ENCODE peak calls at places on chromosomes 16 and 17, in four cellular contexts. I, A, E and C are unnamed samples.

GRCh38 chr16:3127745-3128144 is 7.1 kb upstream of the ZNF213 start:
- DNase-seq in I (peak; percentile 46), A (peak; percentile 78), E (no peak), C (no peak)

GRCh38 chr17:65987988-65988387 is 203.9 kb downstream of the CEP112 start:
- DNase-seq in E (peak; percentile 26), I (peak; percentile 39), A (peak; percentile 67), C (no peak)

GRCh38 chr16:68126395-68126794 is 41.2 kb downstream of the NFATC3 start:
- DNase-seq in A (no peak), I (no peak), E (no peak), C (no peak)

GRCh38 chr16:28058839-28059589 is 4.5 kb downstream of the GSG1L start:
- DNase-seq in A (no peak), I (no peak), E (no peak), C (no peak)

GRCh38 chr16:3908951-3909437 is 28.5 kb upstream of the CREBBP start:
- DNase-seq in I (no peak), A (peak; percentile 51), E (no peak), C (no peak)

GRCh38 chr17:52681486-52681885 is 523.0 kb upstream of the CA10 start:
- DNase-seq in I (no peak), E (no peak), A (no peak), C (no peak)

GRCh38 chr16:31474173-31474714 is 2.3 kb downstream of the TGFB1I1 start:
- DNase-seq in A (no peak), E (no peak), I (no peak), C (no peak)

GRCh38 chr17:37672545-37673078 is 29.4 kb upstream of the DDX52 start:
- DNase-seq in I (no peak), E (no peak), A (peak; percentile 45), C (no peak)

GRCh38 chr17:80791758-80792284 is 199.8 kb upstream of the CHMP6 start:
- DNase-seq in E (no peak), A (peak; percentile 46), I (peak; percentile 82), C (peak; percentile 44)

GRCh38 chr16:21100447-21100846 is 50.2 kb downstream of the DNAH3 start:
- DNase-seq in I (peak; percentile 48), A (no peak), E (no peak), C (no peak)

GRCh38 chr17:53499277-53499676 is 323.4 kb upstream of the KIF2B start:
- DNase-seq in I (no peak), A (no peak), E (no peak), C (no peak)

GRCh38 chr17:354651-355556 is 2.3 kb upstream of the RPH3AL start:
- DNase-seq in I (no peak), A (no peak), E (peak; percentile 53), C (peak; percentile 83)

GRCh38 chr17:83079340-83079747 is at the start of gene METRNL:
- DNase-seq in I (peak; percentile 37), A (peak; percentile 94), E (peak; percentile 80), C (peak; percentile 74)

GRCh38 chr16:11291021-11291716 is 10.0 kb upstream of the PRM1 start:
- DNase-seq in A (no peak), E (no peak), I (no peak), C (no peak)

GRCh38 chr17:15351925-15352324 is 10.5 kb upstream of the TEKT3 start:
- DNase-seq in I (peak; percentile 83), A (no peak), E (no peak), C (no peak)

GRCh38 chr17:78888911-78889496 is 14.0 kb downstream of the CEP295NL start:
- DNase-seq in I (no peak), E (no peak), A (no peak), C (no peak)

GRCh38 chr17:79624658-79625478 is 14.0 kb upstream of the RBFOX3 start:
- DNase-seq in E (no peak), A (peak; percentile 35), I (no peak), C (no peak)

GRCh38 chr16:83066011-83066410 is 439.2 kb downstream of the CDH13 start:
- DNase-seq in E (no peak), I (no peak), A (no peak), C (no peak)

GRCh38 chr17:28407130-28407973 is 1.3 kb upstream of the SLC46A1 start:
- DNase-seq in A (peak; percentile 89), E (no peak), I (peak; percentile 97), C (no peak)

GRCh38 chr17:76869209-76869877 is 1.1 kb downstream of the MGAT5B start:
- DNase-seq in A (peak; percentile 84), E (no peak), I (no peak), C (no peak)

GRCh38 chr17:44972953-44973352 is 4.8 kb upstream of the C1QL1 start:
- DNase-seq in E (no peak), I (peak; percentile 65), A (no peak), C (no peak)

GRCh38 chr16:3589991-3590701 is 12.9 kb upstream of the NLRC3 start:
- DNase-seq in A (no peak), E (no peak), I (no peak), C (no peak)

GRCh38 chr16:25097304-25097988 is 14.1 kb upstream of the LCMT1 start:
- DNase-seq in E (no peak), I (no peak), A (no peak), C (no peak)

GRCh38 chr16:53207810-53208752 is 153.3 kb downstream of the CHD9 start:
- DNase-seq in I (peak; percentile 82), E (peak; percentile 29), A (peak; percentile 78), C (peak; percentile 55)

DNA sequence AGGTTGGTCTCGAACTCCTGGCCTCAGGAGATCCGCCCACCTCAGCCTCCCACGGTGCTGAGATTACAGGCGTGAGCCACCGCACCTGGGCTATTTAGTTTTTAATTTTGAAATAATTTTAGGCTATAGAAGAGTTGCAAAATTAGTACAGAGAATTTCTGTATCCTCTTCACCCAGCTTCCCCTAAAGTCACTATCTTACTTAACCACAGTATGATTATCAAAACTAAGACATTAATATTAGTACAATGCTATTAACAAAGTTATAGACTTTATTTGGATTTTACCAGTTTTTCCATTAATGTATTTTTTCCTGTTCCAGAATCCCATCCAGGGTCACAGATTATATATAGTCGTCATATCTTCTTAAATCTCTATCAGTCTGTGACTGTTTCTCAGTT is 62.6 kb downstream of the CLEC19A start:
- DNase-seq in E (no peak), A (no peak), I (no peak), C (no peak)
- H3K4me3 ChIP-seq in E (no peak overlapping the region), A (peak overlapping the region; percentile 38), I (no peak overlapping the region), C (no peak overlapping the region)

GRCh38 chr17:40329981-40330794 is 21.2 kb downstream of the RARA start:
- DNase-seq in I (no peak), A (no peak), E (peak; percentile 72), C (no peak)

GRCh38 chr17:40333781-40334453 is 24.9 kb downstream of the RARA start:
- DNase-seq in A (no peak), I (no peak), E (no peak), C (peak; percentile 77)

GRCh38 chr17:40330850-40331470 is 22.0 kb downstream of the RARA start:
- DNase-seq in I (no peak), A (no peak), E (no peak), C (no peak)

GRCh38 chr17:40328386-40328766 is 19.4 kb downstream of the RARA start:
- DNase-seq in A (no peak), I (no peak), E (no peak), C (no peak)

DNA sequence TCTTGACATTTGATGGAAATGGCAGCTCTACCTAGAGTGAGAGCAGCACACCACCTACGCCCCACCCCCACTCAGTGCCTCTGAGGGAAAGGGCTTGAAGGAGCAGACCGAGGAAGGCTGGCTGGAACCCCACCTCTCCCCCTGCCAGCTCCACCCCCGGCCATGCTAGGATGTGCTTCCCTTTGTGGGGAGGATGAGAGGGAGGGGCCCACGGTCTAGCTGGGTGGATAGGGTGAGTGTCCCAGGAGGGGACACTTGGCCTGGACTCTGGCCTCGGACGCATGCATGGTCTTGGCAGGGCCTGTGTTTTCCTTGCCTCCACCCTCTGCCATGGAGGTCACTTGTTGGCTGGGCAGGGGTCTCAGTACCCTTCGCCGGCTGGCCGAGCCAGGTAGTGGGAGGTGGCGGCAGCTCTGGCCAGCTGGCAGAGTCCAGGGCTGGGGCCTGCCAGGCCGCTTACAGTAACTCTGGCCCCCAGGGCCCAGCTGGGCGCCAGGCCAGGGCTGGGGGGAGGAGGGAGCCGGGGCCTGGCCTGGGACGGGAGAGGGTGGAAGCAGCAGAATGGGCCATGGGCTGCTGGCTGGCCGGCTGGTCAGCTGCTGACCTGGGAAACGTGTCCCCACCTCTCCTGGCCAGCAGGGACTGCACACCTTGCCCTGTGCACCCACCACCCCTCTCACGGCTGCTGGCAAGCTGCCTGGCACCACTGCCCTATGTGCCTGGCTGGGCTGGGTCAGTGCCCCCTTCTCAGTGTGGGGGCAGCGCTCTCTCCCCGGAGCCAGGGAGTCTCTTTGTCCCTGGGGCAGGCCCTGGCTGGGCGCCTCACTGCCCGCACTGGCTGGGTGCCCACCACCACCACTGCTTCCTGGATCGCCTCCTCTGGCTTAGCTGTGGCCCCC is 23.0 kb downstream of the RARA start:
- DNase-seq in A (no peak), E (peak; percentile 89), I (no peak), C (peak; percentile 87)
- TF ChIP-seq CTCF in A (no peak), E (no peak), I (no peak), C (no peak)

DNA sequence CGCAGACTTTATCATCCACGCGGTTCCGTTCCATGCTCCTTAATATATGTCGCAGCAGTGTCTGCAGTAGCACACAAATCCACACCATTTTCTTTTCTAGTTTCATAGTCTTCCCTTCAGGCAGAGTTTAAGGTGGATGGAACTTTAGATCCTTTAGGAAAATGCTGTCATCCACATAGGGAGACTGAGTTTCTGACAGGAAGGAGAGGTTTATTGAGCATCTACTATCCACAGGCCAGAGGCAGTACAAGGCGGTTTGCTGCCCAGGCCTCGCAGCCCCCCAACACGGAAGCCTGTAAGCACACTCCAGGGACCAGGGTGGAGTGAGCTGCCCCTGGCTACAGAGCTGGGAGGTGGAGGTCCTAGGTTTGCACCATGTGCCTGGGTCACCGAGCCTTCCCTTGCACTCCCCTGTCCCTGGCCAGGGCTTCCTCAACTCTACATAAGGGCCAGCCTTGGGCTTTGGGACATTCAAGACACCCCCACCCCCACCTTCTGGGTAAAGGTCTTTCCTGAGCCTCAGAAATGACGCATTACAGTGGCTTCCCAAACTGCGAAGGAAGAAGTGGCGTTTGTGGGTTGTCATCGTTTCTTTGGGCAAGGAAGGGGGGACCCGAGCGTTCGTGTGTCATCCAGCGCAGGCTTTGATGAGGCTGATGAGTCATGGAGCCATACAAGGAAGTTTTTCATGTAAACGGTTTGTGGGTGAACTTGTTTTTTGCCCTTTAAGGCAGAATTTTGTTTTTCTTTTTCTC is 146.5 kb upstream of the PLCG2 start:
- DNase-seq in E (no peak), A (no peak), I (no peak), C (peak; percentile 43)
- H3K4me1 ChIP-seq in E (peaks cover 6% of the 10 kb centered on the region), A (peaks cover 31% of the 10 kb centered on the region), I (peaks cover 4% of the 10 kb centered on the region), C (no peaks in the 10 kb centered on the region)

GRCh38 chr16:86570542-86571196 is 4.0 kb downstream of the FOXC2 start:
- DNase-seq in E (no peak), A (peak; percentile 71), I (no peak), C (no peak)

GRCh38 chr16:86573215-86573614 is 5.1 kb upstream of the FOXL1 start:
- DNase-seq in E (no peak), I (no peak), A (peak; percentile 88), C (no peak)

GRCh38 chr16:86571197-86571915 is 4.7 kb downstream of the FOXC2 start:
- DNase-seq in A (peak; percentile 51), I (no peak), E (no peak), C (no peak)

GRCh38 chr16:86572616-86573015 is 5.7 kb upstream of the FOXL1 start:
- DNase-seq in E (no peak), I (no peak), A (no peak), C (no peak)

DNA sequence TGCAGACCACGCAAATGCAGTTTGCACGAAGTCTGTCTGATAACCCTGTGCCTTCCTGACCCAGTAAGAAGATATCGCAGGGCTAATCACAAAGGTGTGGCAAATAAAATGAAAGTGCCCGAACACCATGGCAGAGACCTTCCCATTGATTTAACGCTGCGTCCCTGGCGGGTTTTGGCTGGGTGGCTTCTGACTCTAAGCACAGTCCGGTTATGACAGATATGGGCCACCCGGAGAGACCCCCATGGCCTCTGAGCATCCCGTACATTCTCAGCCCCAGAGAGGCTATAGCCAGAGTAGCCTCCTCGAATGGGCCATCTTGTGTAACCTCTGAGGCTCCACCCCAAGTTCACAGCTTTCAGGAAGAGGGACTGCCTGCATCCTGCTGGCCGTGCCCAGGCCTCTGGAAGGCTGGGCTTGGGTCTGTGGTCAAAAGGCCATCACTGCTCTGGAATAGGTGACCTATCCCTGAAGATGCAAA is 5.5 kb downstream of the FOXC2 start:
- DNase-seq in I (no peak), E (no peak), A (peak; percentile 50), C (no peak)
- H3K4me3 ChIP-seq in I (no peak overlapping the region), E (no peak overlapping the region), A (no peak overlapping the region), C (no peak overlapping the region)